ENCODE peak calls at places on chromosomes 6 and 20, in six cellular contexts. H, Z, S, X, E and U are unnamed samples.

GRCh38 chr20:58070664-58071499 is 157.6 kb downstream of the ANKRD60 start:
- DNase-seq in H (no peak), Z (peak), S (no peak), X (no peak), E (no peak), U (no peak)

GRCh38 chr6:116439572-116439971 is 21.6 kb upstream of the CALHM6 start:
- DNase-seq in H (peak), Z (no peak), S (no peak), X (no peak), E (no peak), U (no peak)

GRCh38 chr6:129183039-129183438 is 300.1 kb downstream of the LAMA2 start:
- DNase-seq in H (no peak), Z (no peak), S (no peak), X (no peak), E (no peak), U (no peak)

GRCh38 chr6:33820243-33820642 is 16.4 kb upstream of the MLN start:
- DNase-seq in H (peak), Z (no peak), S (no peak), X (no peak), E (no peak), U (no peak)

GRCh38 chr6:153108320-153108719 is 22.8 kb downstream of the RGS17 start:
- DNase-seq in H (peak), Z (no peak), S (no peak), X (no peak), E (no peak), U (no peak)

GRCh38 chr6:135300576-135300975 is 119.5 kb downstream of the MYB start:
- DNase-seq in H (peak), Z (no peak), S (no peak), X (no peak), E (no peak), U (no peak)

GRCh38 chr6:27375613-27376079 is 12.9 kb upstream of the ZNF391 start:
- DNase-seq in H (peak), Z (no peak), S (no peak), X (no peak), E (no peak), U (no peak)

GRCh38 chr6:168263351-168263905 is 56.1 kb downstream of the DACT2 start:
- DNase-seq in H (no peak), Z (no peak), S (no peak), X (no peak), E (no peak), U (no peak)

GRCh38 chr6:91376686-91377085 is 789.8 kb upstream of the MAP3K7 start:
- DNase-seq in H (no peak), Z (no peak), S (no peak), X (no peak), E (no peak), U (no peak)

GRCh38 chr6:125593746-125594145 is 155.7 kb upstream of the HEY2 start:
- DNase-seq in H (no peak), Z (no peak), S (no peak), X (no peak), E (no peak), U (no peak)

GRCh38 chr6:39791850-39792500 is at the start of gene DAAM2:
- DNase-seq in H (peak), Z (peak), S (peak), X (peak), E (no peak), U (no peak)

GRCh38 chr20:25250508-25250907 is 2.6 kb downstream of the PYGB start:
- DNase-seq in H (peak), Z (no peak), S (no peak), X (no peak), E (no peak), U (no peak)

GRCh38 chr20:3334156-3334943 is 73.1 kb downstream of the DNAAF9 start:
- DNase-seq in H (no peak), Z (no peak), S (no peak), X (no peak), E (no peak), U (no peak)

GRCh38 chr6:167984144-167984719 is 13.2 kb upstream of the KIF25 start:
- DNase-seq in H (no peak), Z (no peak), S (no peak), X (no peak), E (no peak), U (no peak)

GRCh38 chr6:43951063-43951755 is 176.0 kb downstream of the MRPL14 start:
- DNase-seq in H (peak), Z (peak), S (peak), X (no peak), E (no peak), U (peak)

GRCh38 chr20:57509665-57510237 is 15.2 kb downstream of the CTCFL start:
- DNase-seq in H (peak), Z (no peak), S (no peak), X (no peak), E (no peak), U (no peak)

GRCh38 chr6:149766156-149766768 is 16.7 kb downstream of the PCMT1 start:
- DNase-seq in H (peak), Z (no peak), S (no peak), X (no peak), E (no peak), U (no peak)

GRCh38 chr20:8232332-8232731 is 100.3 kb downstream of the PLCB1 start:
- DNase-seq in H (no peak), Z (no peak), S (no peak), X (no peak), E (no peak), U (no peak)

GRCh38 chr20:19368351-19368750 is 155.9 kb downstream of the SLC24A3 start:
- DNase-seq in H (no peak), Z (no peak), S (peak), X (no peak), E (no peak), U (no peak)

GRCh38 chr20:38692436-38693411 is 31.6 kb upstream of the SLC32A1 start:
- DNase-seq in H (peak), Z (no peak), S (peak), X (peak), E (peak), U (peak)

GRCh38 chr6:42349753-42350573 is 101.8 kb downstream of the TRERF1 start:
- DNase-seq in H (peak), Z (no peak), S (no peak), X (no peak), E (no peak), U (no peak)

GRCh38 chr6:148851683-148852556 is 105.1 kb downstream of the UST start:
- DNase-seq in H (no peak), Z (no peak), S (no peak), X (no peak), E (no peak), U (no peak)

GRCh38 chr20:38617011-38617829 is 15.6 kb downstream of the ARHGAP40 start:
- DNase-seq in H (peak), Z (no peak), S (no peak), X (no peak), E (no peak), U (no peak)

GRCh38 chr6:157813757-157814455 is 9.1 kb upstream of the SNX9 start:
- DNase-seq in H (peak), Z (no peak), S (no peak), X (no peak), E (no peak), U (no peak)

GRCh38 chr6:6781877-6782236 is 193.3 kb downstream of the LY86 start:
- DNase-seq in H (no peak), Z (no peak), S (no peak), X (no peak), E (no peak), U (no peak)

GRCh38 chr6:100664274-100665040 is 199.7 kb upstream of the SIM1 start:
- DNase-seq in H (peak), Z (no peak), S (no peak), X (no peak), E (no peak), U (no peak)

GRCh38 chr6:41286544-41287346 is at the start of gene TREM1:
- DNase-seq in H (peak), Z (peak), S (peak), X (peak), E (no peak), U (no peak)

GRCh38 chr6:32177182-32177787 is 920 bp upstream of the RNF5 start:
- DNase-seq in H (no peak), Z (no peak), S (no peak), X (no peak), E (no peak), U (peak)

GRCh38 chr20:37938181-37938775 is 35.4 kb downstream of the VSTM2L start:
- DNase-seq in H (no peak), Z (no peak), S (no peak), X (no peak), E (no peak), U (no peak)

GRCh38 chr6:10962673-10963072 is 75.8 kb downstream of the SYCP2L start:
- DNase-seq in H (peak), Z (no peak), S (no peak), X (no peak), E (no peak), U (no peak)

GRCh38 chr20:23449400-23449799 is 3.3 kb downstream of the CST11 start:
- DNase-seq in H (no peak), Z (no peak), S (no peak), X (no peak), E (no peak), U (no peak)

GRCh38 chr6:113630365-113630737 is 226.8 kb upstream of the MARCKS start:
- DNase-seq in H (peak), Z (no peak), S (no peak), X (no peak), E (no peak), U (no peak)

GRCh38 chr6:50815436-50816114 is 3.1 kb upstream of the TFAP2B start:
- DNase-seq in H (peak), Z (no peak), S (no peak), X (no peak), E (no peak), U (no peak)

GRCh38 chr6:25366785-25367657 is 87.8 kb downstream of the CARMIL1 start:
- DNase-seq in H (peak), Z (no peak), S (no peak), X (no peak), E (peak), U (no peak)

GRCh38 chr6:169454204-169454871 is 200.7 kb upstream of the THBS2 start:
- DNase-seq in H (peak), Z (no peak), S (no peak), X (no peak), E (no peak), U (no peak)

GRCh38 chr6:82415820-82416219 is 52.2 kb downstream of the TPBG start:
- DNase-seq in H (peak), Z (no peak), S (no peak), X (no peak), E (no peak), U (no peak)

GRCh38 chr20:57759724-57760123 is 49.9 kb upstream of the PMEPA1 start:
- DNase-seq in H (no peak), Z (no peak), S (no peak), X (no peak), E (no peak), U (no peak)

GRCh38 chr6:117303323-117303722 is 38.0 kb downstream of the VGLL2 start:
- DNase-seq in H (no peak), Z (no peak), S (no peak), X (no peak), E (no peak), U (no peak)

GRCh38 chr6:17705778-17706579 is 746 bp downstream of the NUP153 start:
- DNase-seq in H (peak), Z (peak), S (peak), X (peak), E (peak), U (no peak)

GRCh38 chr6:17705428-17705777 is 1.3 kb downstream of the NUP153 start:
- DNase-seq in H (peak), Z (no peak), S (peak), X (peak), E (no peak), U (no peak)

GRCh38 chr6:17703256-17703694 is 3.5 kb downstream of the NUP153 start:
- DNase-seq in H (peak), Z (no peak), S (no peak), X (no peak), E (no peak), U (no peak)

DNA sequence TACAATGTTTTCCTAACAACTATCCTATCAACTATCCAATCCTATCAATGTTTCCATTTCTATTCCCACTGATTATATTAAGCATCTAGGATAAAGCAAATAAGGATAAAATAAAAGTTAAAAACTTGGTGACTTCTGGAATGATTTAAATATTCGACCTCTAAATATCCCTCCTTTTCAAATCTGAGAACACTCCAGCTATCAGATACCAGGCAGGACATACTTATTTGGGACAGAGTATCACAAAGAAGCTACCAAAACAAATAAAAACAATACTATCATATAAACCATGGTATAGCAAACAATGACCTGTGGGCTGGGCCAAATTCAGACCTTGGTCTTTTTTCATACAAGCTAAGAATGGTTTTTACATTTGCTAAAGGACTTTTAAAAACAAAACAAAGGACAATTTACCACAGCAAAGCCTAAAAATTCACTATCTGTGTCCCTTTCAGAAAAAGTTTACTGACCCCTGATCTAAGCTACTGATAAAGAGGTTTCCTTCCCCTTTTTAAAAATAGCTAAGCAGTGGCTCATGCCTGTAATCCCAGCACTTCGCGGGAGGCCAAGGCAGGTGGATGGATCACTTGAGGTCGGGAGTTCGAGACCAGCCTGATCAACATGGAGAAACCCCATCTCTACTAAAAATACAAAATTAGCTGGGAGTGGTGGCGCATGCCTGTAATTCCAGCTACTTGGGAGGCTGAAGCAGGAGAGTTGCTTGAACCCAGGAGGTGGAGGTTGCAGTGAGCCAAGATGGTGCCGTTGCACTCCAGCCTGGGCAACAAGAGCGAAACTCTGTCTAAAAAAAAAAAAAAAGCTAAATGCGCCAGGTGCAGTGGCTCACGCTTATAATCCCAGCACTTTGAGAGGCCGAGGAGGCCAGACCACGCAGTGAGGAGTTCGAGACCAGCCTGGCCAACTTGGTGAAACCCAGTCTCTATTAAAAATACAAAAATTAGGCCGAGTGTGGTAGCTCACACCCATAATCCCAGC is 6.0 kb downstream of the NUP153 start:
- DNase-seq in H (no peak), Z (no peak), S (no peak), X (no peak), E (no peak), U (no peak)
- H3K27ac ChIP-seq in H (no peak), Z (peak), S (no peak), X (no peak), E (no peak), U (no peak)

GRCh38 chr6:3341467-3341866 is 82.7 kb downstream of the PSMG4 start:
- DNase-seq in H (peak), Z (no peak), S (peak), X (no peak), E (no peak), U (no peak)
- H3K27ac ChIP-seq in H (peak), Z (no peak), S (peak), X (no peak), E (no peak), U (no peak)

DNA sequence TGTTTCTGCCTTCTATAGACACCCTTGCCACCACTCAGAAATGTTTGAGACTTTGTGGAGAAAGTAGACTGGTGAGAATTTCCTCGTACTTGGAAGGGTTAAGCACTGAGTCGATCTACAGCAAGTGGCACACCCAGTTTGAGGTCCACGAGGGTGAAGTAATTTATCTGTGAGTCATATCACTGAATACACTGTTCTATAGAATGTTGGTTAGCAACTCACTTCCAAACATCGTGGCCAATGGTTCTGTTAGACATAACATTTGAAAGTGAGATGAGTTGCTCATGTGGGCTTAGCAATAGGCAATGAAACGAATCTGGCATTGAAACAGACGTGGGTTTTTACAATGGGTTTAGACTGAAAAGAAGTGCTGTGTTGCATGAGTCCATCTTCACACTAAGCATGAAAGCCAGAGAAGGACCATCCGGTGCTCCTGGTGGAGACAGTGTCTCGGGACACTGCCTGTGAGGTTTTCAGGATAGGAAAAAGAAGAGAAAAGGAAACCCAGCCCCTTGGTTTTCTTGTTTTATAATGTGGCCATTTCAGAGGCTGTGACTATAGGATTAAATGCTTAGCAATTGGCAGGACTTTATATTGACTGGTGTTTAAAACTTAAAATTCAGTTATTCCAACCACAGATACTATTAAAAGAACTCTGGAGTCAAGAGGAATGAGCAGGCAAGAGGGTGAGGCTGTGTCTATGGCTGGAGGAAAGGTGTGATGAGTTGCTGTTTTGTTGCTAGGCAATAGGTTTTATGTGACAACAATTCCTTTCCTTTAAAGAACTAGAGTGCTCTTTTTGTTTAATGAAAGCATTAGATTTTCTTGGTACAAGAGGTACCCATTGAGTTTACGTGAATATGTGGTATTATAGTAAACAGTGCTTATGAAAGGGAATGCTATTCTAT is 31.0 kb upstream of the EZR start:
- DNase-seq in H (peak), Z (no peak), S (no peak), X (no peak), E (peak), U (no peak)
- H3K27ac ChIP-seq in H (peak), Z (no peak), S (peak), X (no peak), E (peak), U (no peak)

DNA sequence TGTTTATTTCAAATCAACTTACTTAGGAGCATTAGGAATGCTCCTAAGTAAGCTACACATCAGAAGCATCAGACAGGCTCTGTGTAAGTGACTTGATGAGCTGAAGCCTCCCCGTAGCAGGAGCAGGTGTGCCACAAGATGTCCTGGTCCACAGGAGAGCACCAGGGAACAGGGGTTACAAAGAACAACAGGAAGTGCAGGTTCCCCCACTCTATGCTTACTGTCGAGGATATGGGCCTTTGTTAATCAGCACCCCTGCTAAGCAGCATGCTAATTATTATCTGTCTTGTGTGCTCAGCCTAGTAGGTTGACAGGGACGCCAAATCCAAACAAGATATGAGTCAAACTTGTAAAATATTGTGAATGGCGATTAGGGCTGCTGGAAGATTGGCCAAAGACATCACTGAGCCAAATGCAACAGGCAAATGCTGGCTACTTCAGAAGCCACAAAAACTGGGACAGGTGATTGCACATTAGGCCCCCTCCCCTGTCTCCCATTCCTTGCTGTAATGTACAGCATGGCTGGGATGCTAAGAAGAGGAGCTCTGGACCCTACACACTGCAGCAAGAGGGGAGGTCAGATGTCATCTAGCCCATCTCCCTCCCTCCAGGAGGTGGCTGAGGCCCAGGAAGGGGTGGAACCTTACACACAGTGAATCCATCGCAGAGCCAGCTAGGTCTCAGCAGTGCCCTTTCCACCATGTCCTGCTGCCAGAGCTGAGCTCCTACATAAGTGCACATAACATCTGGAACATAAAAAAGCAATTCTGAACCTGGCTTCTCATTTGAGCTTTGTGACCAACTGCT is 947 bp downstream of the TGM3 start:
- DNase-seq in H (no peak), Z (no peak), S (no peak), X (no peak), E (no peak), U (no peak)
- H3K27ac ChIP-seq in H (no peak), Z (no peak), S (no peak), X (no peak), E (no peak), U (no peak)

DNA sequence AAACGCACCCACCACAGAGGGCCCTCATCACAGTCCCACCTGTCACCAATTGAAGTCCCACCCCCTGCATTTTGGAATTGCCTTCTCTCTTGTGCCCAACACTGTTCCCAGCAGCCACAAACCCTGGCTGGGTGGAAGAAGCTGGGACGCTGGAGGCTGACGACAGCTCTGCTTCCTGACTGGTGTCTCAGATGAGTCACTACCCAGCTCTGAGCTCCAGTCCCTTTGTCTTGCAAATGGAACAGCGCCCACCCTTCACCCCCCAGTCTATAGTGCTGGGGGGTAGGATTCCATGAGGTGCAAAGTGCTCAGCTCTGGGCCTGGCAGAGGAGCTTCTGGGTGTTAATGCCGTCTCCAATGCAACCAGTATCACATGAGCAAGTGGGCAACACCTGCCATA is 85.3 kb downstream of the DLGAP4 start:
- DNase-seq in H (peak), Z (no peak), S (no peak), X (no peak), E (no peak), U (no peak)
- H3K27ac ChIP-seq in H (no peak), Z (no peak), S (no peak), X (no peak), E (no peak), U (no peak)

GRCh38 chr20:46894579-46894958 is at the start of gene EYA2:
- DNase-seq in H (peak), Z (no peak), S (peak), X (peak), E (no peak), U (no peak)
- H3K27ac ChIP-seq in H (no peak), Z (no peak), S (no peak), X (no peak), E (no peak), U (no peak)